ENCODE peak calls at places on chromosomes 4 and X, in nine cellular contexts. E is activated CD8-positive, alpha-beta memory T cell treated with anti-CD3 and anti-CD28 coated beads for 24 hours; R is ovary; P is KBM-7; X is right atrium auricular region; T is fibroblast of the conjunctiva; L is stimulated activated CD8-positive, alpha-beta memory T cell treated with anti-CD3 and anti-CD28 coated beads, Interleukin-7, amount 100 ng/mL, for 48 hours; C is NCI-H187 treated with DMSO at 0.1 percent for 48 hours; B is T1000. W is an unnamed sample.

GRCh38 chrX:70466968-70467367 is 22.3 kb downstream of the DLG3 start:
- DNase-seq in L (no peak), P (no peak), E (no peak), R (no peak), C (no peak), B (no peak), X (no peak), T (no peak), W (no peak)

GRCh38 chr4:135244605-135245146 is 1043.1 kb upstream of the PABPC4L start:
- DNase-seq in E (no peak), T (no peak), L (no peak), R (no peak), X (no peak), B (no peak), C (no peak), P (no peak), W (no peak)

GRCh38 chr4:82090717-82091116 is 283.1 kb downstream of the HNRNPD start:
- DNase-seq in R (no peak), T (no peak), X (no peak), C (no peak), P (no peak), L (no peak), E (no peak), B (no peak), W (no peak)

GRCh38 chrX:110852180-110852579 is 56.6 kb upstream of the CHRDL1 start:
- DNase-seq in B (no peak), X (no peak), T (no peak), E (no peak), R (no peak), L (no peak), C (no peak), P (peak), W (no peak)

GRCh38 chr4:86653237-86653865 is 59.2 kb downstream of the PTPN13 start:
- DNase-seq in X (no peak), L (no peak), C (no peak), R (no peak), P (peak), B (no peak), E (no peak), T (no peak), W (no peak)

GRCh38 chr4:57110635-57111546 is 706 bp upstream of the IGFBP7 start:
- DNase-seq in B (no peak), P (peak), L (no peak), R (peak), E (peak), C (no peak), T (peak), X (peak), W (no peak)

GRCh38 chrX:147180886-147181285 is 366.3 kb upstream of the CXorf51A start:
- DNase-seq in R (no peak), E (no peak), T (no peak), L (no peak), X (no peak), P (no peak), C (no peak), B (no peak), W (no peak)

GRCh38 chrX:149540133-149540620 is 635 bp upstream of the EOLA1 start:
- DNase-seq in B (peak), P (no peak), C (peak), L (peak), X (peak), T (peak), R (peak), E (peak), W (peak)

W was measured in stimulated activated naive CD4-positive, alpha-beta T cell treated with Interleukin-2 at 50 U/mL for 16 hours.